ENCODE peak calls at places on chromosomes 16 and 17, in nine cellular contexts. I is heart left ventricle, A is Peyer's patch, Q is HCT116, D is prostate gland, F is IMR-90, V is spleen, T is HepG2, Y is stomach. O is an unnamed sample.

GRCh38 chr16:89003831-89004208 is 26.8 kb upstream of the CBFA2T3 start:
- DNase-seq in I (no peak), A (no peak), Q (no peak), D (no peak), F (no peak), V (no peak), T (no peak), Y (no peak), O (no peak)

GRCh38 chr16:81403601-81404391 is 40.8 kb upstream of the CMIP start:
- DNase-seq in I (peak; percentile 86), A (peak; percentile 92), Q (peak; percentile 85), D (peak; percentile 82), F (peak; percentile 53), V (peak; percentile 97), T (peak; percentile 79), Y (peak; percentile 93), O (peak; percentile 74)

GRCh38 chr16:4344659-4345438 is 6.3 kb downstream of the PAM16 start:
- DNase-seq in I (no peak), A (no peak), Q (no peak), D (no peak), F (peak; percentile 10), V (no peak), T (peak; percentile 87), Y (peak; percentile 59), O (no peak)

GRCh38 chr16:81522141-81522701 is 77.6 kb downstream of the CMIP start:
- DNase-seq in I (no peak), A (no peak), Q (peak; percentile 85), D (no peak), F (no peak), V (peak; percentile 65), T (no peak), Y (no peak), O (no peak)

GRCh38 chr17:69448431-69449102 is 34.1 kb downstream of the MAP2K6 start:
- DNase-seq in I (peak; percentile 33), A (peak; percentile 84), Q (no peak), D (no peak), F (no peak), V (no peak), T (no peak), Y (no peak), O (no peak)

GRCh38 chr16:20901441-20902112 is 1.0 kb downstream of the LYRM1 start:
- DNase-seq in I (peak; percentile 69), A (no peak), Q (no peak), D (peak; percentile 57), F (peak; percentile 54), V (peak; percentile 87), T (peak; percentile 55), Y (peak; percentile 68), O (no peak)

GRCh38 chr16:9371713-9372448 is 280.4 kb downstream of the HAPSTR1 start:
- DNase-seq in I (no peak), A (no peak), Q (no peak), D (no peak), F (no peak), V (no peak), T (no peak), Y (no peak), O (no peak)

GRCh38 chr16:87056083-87056482 is 261.1 kb downstream of the C16orf95 start:
- DNase-seq in I (no peak), A (no peak), Q (no peak), D (no peak), F (peak; percentile 60), V (no peak), T (no peak), Y (no peak), O (peak; percentile 47)

GRCh38 chr16:2481676-2482075 is 6.7 kb downstream of the TBC1D24 start:
- DNase-seq in I (no peak), A (no peak), Q (no peak), D (no peak), F (no peak), V (no peak), T (no peak), Y (no peak), O (no peak)
- TF ChIP-seq POLR2A in I (no peak), A (no peak), Q (no peak), D (no peak), F (no peak), V (no peak), T (no peak), Y (no peak), O (no peak)

DNA sequence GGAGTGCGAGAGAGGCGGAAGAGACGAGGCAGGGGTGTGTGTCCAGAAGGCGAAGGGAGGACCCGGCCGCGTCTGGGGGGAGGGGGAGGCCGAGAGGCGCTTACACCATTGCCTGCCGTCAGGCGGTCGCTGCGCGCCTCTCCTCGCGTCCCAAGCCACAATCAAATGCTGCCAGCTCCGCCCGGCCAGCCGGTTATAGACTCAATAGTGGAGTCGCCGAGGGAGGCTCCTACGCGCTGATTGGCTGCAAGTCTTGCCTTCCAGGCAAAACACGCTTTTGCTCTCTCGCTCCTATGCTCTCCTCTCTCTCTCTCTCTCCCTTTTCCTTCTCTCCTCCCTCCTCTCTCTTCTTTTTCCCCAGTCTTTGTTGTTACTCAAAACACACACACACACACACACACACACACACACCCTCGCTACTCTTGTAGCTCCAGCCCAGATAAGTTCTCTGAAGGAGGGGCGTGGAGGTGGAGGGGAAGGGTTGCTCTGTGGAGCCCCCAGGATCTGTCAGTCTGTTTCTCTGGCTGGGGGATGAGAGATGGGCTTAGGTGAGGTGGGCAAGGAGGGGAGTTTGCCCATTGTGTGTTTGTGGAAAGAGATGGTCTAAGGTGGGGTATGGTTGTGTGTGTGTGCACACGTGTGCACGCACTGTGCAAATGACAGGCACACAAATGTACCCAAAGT is at the start of gene DLX3:
- DNase-seq in I (peak; percentile 80), A (no peak), Q (no peak), D (peak; percentile 88), F (peak; percentile 62), V (no peak), T (no peak), Y (peak; percentile 81), O (no peak)
- TF ChIP-seq POLR2A in I (no peak), A (no peak), Q (no peak), D (peak; percentile 87), F (no peak), V (no peak), T (no peak), Y (no peak), O (no peak)

GRCh38 chr16:75555213-75555706 is 792 bp downstream of the TMEM231 start:
- DNase-seq in I (peak; percentile 91), A (peak; percentile 72), Q (peak; percentile 86), D (peak; percentile 73), F (peak; percentile 86), V (peak; percentile 83), T (peak; percentile 89), Y (peak; percentile 67), O (peak; percentile 91)
- TF ChIP-seq POLR2A in I (no peak), A (no peak), Q (peak; percentile 40), D (peak; percentile 30), F (peak; percentile 46), V (no peak), T (peak; percentile 59), Y (no peak), O (peak; percentile 29)

DNA sequence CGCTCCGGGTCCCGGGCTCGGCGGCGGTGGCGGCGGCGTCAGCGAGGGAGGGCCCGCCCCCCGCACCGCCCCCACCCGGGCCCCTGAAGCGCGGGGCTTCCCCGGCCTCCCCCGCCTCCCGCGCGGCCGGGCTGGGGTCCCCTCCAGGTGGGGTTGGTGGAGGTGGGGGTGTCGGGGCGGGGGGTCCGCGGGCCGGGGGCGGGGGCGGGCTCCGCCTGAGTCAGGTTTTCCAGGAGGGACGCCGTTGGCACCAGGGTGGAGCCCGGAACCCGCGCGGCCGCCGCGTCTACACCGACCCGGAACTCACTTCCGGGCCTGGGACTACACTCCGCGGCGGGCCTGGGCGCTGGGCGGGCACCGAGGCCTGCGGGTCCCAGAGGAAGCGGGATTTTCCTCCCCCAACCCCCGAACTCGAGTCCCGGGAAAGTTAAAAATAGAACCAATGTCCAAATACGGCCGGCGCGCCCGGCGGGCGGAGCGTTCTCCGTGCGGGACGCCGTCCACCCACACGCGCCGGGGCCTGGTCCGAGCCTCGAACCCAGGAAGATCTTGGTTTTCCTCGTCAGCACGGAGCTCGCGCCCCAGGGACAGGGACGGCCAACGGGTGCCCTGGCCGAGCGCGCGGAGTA is 6.6 kb downstream of the MYO1C start:
- DNase-seq in I (peak; percentile 84), A (peak; percentile 82), Q (no peak), D (no peak), F (peak; percentile 60), V (peak; percentile 91), T (no peak), Y (peak; percentile 73), O (peak; percentile 77)
- TF ChIP-seq POLR2A in I (no peak), A (no peak), Q (no peak), D (peak; percentile 47), F (peak; percentile 32), V (no peak), T (no peak), Y (no peak), O (no peak)

GRCh38 chr17:40033339-40033738 is 18.1 kb downstream of the CSF3 start:
- DNase-seq in I (no peak), A (no peak), Q (no peak), D (no peak), F (no peak), V (no peak), T (no peak), Y (no peak), O (no peak)

GRCh38 chr17:40035162-40035559 is 19.0 kb downstream of the MED24 start:
- DNase-seq in I (no peak), A (no peak), Q (no peak), D (no peak), F (peak; percentile 47), V (no peak), T (no peak), Y (no peak), O (no peak)

GRCh38 chr17:40034426-40035161 is 19.4 kb downstream of the CSF3 start:
- DNase-seq in I (no peak), A (no peak), Q (no peak), D (no peak), F (no peak), V (no peak), T (no peak), Y (no peak), O (no peak)

DNA sequence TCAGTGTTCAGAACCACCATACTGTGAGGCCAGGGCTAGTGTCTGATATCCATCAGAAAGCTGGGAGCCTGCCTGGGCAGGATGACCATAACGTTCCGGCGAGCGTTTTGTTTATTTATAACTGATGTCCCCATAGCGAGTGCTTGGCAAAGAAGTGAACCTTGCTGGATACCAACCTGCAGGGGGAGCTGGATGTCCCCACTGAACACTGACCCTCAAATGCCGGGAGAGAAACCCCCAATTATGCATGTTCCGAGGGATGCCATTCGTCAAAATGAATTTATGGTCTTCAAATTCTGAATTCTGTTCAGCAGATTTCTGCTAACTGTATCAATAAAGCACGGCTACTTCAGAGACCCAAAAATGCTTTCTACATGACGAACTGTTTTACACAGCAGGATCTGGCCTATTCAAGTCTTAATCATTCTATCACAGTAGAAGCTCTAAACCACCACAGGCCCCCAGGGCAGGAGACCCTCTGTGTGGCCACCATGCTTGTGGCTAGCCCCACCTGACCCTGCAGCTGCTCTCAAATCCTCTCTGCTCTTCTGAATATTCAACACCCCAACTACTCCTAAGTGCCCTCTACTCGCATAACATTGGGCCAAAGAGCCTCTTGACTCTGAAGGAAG is 15.2 kb downstream of the MED24 start:
- DNase-seq in I (peak; percentile 82), A (no peak), Q (peak; percentile 37), D (peak; percentile 81), F (peak; percentile 87), V (peak; percentile 41), T (peak; percentile 79), Y (peak; percentile 63), O (no peak)
- TF ChIP-seq POLR2A in I (no peak), A (no peak), Q (no peak), D (no peak), F (no peak), V (no peak), T (no peak), Y (no peak), O (no peak)

GRCh38 chr17:66748578-66748977 is 86.3 kb upstream of the CACNG5 start:
- DNase-seq in I (no peak), A (no peak), Q (no peak), D (no peak), F (no peak), V (no peak), T (no peak), Y (no peak), O (no peak)
- TF ChIP-seq POLR2A in I (no peak), A (no peak), Q (no peak), D (no peak), F (no peak), V (no peak), T (no peak), Y (no peak), O (no peak)